ENCODE peak calls at places on chromosomes 12 and 14, in nine cellular contexts. A is Calu3; K is fibroblast of pulmonary artery; M is WTC11; O is coronary artery; D is mammary epithelial cell; X is left ventricle myocardium inferior; E is CD8-positive, alpha-beta T cell; P is stomach. C is an unnamed sample.

GRCh38 chr12:57452181-57452936 is 2.7 kb upstream of the INHBE start:
- DNase-seq in A (no peak), K (peak), M (no peak), O (no peak), D (no peak), X (peak), E (no peak), P (no peak), C (peak)

GRCh38 chr12:49671051-49671765 is 36.0 kb downstream of the FMNL3 start:
- DNase-seq in A (no peak), K (no peak), M (no peak), O (no peak), D (no peak), X (no peak), E (peak), P (peak), C (no peak)

GRCh38 chr14:104085032-104085888 is at the start of gene ASPG:
- DNase-seq in A (no peak), K (no peak), M (peak), O (peak), D (no peak), X (peak), E (no peak), P (peak), C (peak)

GRCh38 chr12:92568631-92569128 is 134.1 kb upstream of the PLEKHG7 start:
- DNase-seq in A (no peak), K (no peak), M (no peak), O (no peak), D (peak), X (no peak), E (no peak), P (no peak), C (no peak)

GRCh38 chr14:102095871-102096568 is 9.2 kb upstream of the HSP90AA1 start:
- DNase-seq in A (no peak), K (no peak), M (no peak), O (no peak), D (no peak), X (no peak), E (no peak), P (no peak), C (no peak)

GRCh38 chr12:54608786-54609185 is 20.3 kb upstream of the PPP1R1A start:
- DNase-seq in A (no peak), K (no peak), M (no peak), O (no peak), D (no peak), X (no peak), E (no peak), P (no peak), C (no peak)

GRCh38 chr14:104087981-104088850 is 2.7 kb downstream of the ASPG start:
- DNase-seq in A (no peak), K (no peak), M (peak), O (no peak), D (no peak), X (peak), E (no peak), P (peak), C (peak)

GRCh38 chr12:8823565-8824300 is 1.3 kb downstream of the A2ML1 start:
- DNase-seq in A (peak), K (peak), M (peak), O (no peak), D (no peak), X (no peak), E (no peak), P (no peak), C (peak)

GRCh38 chr14:98470663-98471062 is 801.3 kb downstream of the BCL11B start:
- DNase-seq in A (no peak), K (no peak), M (no peak), O (no peak), D (peak), X (no peak), E (no peak), P (no peak), C (peak)

GRCh38 chr14:65753061-65753460 is 340.5 kb downstream of the FUT8 start:
- DNase-seq in A (no peak), K (no peak), M (no peak), O (no peak), D (no peak), X (no peak), E (no peak), P (no peak), C (peak)

GRCh38 chr12:1351926-1352325 is 242.5 kb downstream of the FBXL14 start:
- DNase-seq in A (no peak), K (no peak), M (no peak), O (no peak), D (peak), X (no peak), E (no peak), P (no peak), C (no peak)

GRCh38 chr14:92945959-92946846 is 23.3 kb downstream of the CHGA start:
- DNase-seq in A (peak), K (peak), M (no peak), O (no peak), D (peak), X (peak), E (no peak), P (peak), C (no peak)

GRCh38 chr12:128969480-128970055 is 116.3 kb downstream of the GLT1D1 start:
- DNase-seq in A (peak), K (no peak), M (peak), O (no peak), D (no peak), X (no peak), E (no peak), P (peak), C (peak)

GRCh38 chr12:122835693-122836026 is 403 bp downstream of the HIP1R start:
- DNase-seq in A (peak), K (no peak), M (peak), O (no peak), D (no peak), X (no peak), E (no peak), P (no peak), C (peak)

GRCh38 chr12:14422516-14423230 is 57.2 kb downstream of the ATF7IP start:
- DNase-seq in A (no peak), K (no peak), M (no peak), O (no peak), D (peak), X (no peak), E (no peak), P (no peak), C (no peak)

GRCh38 chr12:105256921-105257320 is 20.9 kb upstream of the APPL2 start:
- DNase-seq in A (no peak), K (peak), M (no peak), O (no peak), D (no peak), X (no peak), E (no peak), P (no peak), C (no peak)

GRCh38 chr12:60805340-60805739 is 1209.5 kb downstream of the SLC16A7 start:
- DNase-seq in A (no peak), K (no peak), M (no peak), O (no peak), D (no peak), X (no peak), E (no peak), P (no peak), C (no peak)

GRCh38 chr14:89379891-89380820 is 36.9 kb downstream of the FOXN3 start:
- DNase-seq in A (no peak), K (no peak), M (no peak), O (peak), D (no peak), X (no peak), E (no peak), P (no peak), C (no peak)

GRCh38 chr12:92987846-92988621 is 58.9 kb upstream of the EEA1 start:
- DNase-seq in A (no peak), K (no peak), M (peak), O (no peak), D (no peak), X (peak), E (no peak), P (no peak), C (no peak)

GRCh38 chr14:72961579-72962335 is 35.5 kb downstream of the DCAF4 start:
- DNase-seq in A (peak), K (no peak), M (no peak), O (no peak), D (peak), X (no peak), E (no peak), P (no peak), C (no peak)

GRCh38 chr12:97276198-97276580 is 186.4 kb upstream of the RMST start:
- DNase-seq in A (peak), K (no peak), M (peak), O (no peak), D (no peak), X (no peak), E (no peak), P (no peak), C (no peak)

GRCh38 chr14:33210304-33210703 is 271.6 kb downstream of the NPAS3 start:
- DNase-seq in A (no peak), K (peak), M (peak), O (no peak), D (no peak), X (no peak), E (no peak), P (no peak), C (peak)

GRCh38 chr14:36820111-36820709 is 158.6 kb downstream of the PAX9 start:
- DNase-seq in A (no peak), K (no peak), M (no peak), O (no peak), D (peak), X (no peak), E (no peak), P (no peak), C (no peak)

GRCh38 chr12:105852958-105853357 is 285.8 kb downstream of the NUAK1 start:
- DNase-seq in A (no peak), K (peak), M (no peak), O (no peak), D (no peak), X (peak), E (no peak), P (no peak), C (no peak)

GRCh38 chr12:121812320-121812871 is 8.6 kb downstream of the SETD1B start:
- DNase-seq in A (peak), K (peak), M (peak), O (no peak), D (peak), X (peak), E (no peak), P (peak), C (peak)

GRCh38 chr12:28770329-28770728 is 378.7 kb upstream of the FAR2 start:
- DNase-seq in A (peak), K (no peak), M (no peak), O (no peak), D (peak), X (peak), E (no peak), P (peak), C (no peak)

GRCh38 chr12:24861751-24862575 is 86.9 kb downstream of the BCAT1 start:
- DNase-seq in A (no peak), K (peak), M (no peak), O (no peak), D (peak), X (no peak), E (no peak), P (no peak), C (peak)

GRCh38 chr12:99722690-99723486 is 75.3 kb downstream of the GARIN6 start:
- DNase-seq in A (no peak), K (no peak), M (peak), O (no peak), D (no peak), X (no peak), E (no peak), P (no peak), C (no peak)

GRCh38 chr14:97603201-97603600 is 806.0 kb downstream of the VRK1 start:
- DNase-seq in A (no peak), K (no peak), M (no peak), O (no peak), D (no peak), X (no peak), E (peak), P (no peak), C (no peak)

GRCh38 chr12:64390275-64390851 is at the start of gene C12orf56:
- DNase-seq in A (peak), K (no peak), M (peak), O (no peak), D (no peak), X (no peak), E (no peak), P (no peak), C (peak)

GRCh38 chr14:71190691-71191090 is 283.4 kb downstream of the PCNX1 start:
- DNase-seq in A (no peak), K (no peak), M (no peak), O (no peak), D (no peak), X (no peak), E (no peak), P (no peak), C (no peak)

GRCh38 chr14:39179042-39179441 is 4.0 kb downstream of the PNN start:
- DNase-seq in A (no peak), K (no peak), M (no peak), O (no peak), D (no peak), X (no peak), E (no peak), P (no peak), C (no peak)

GRCh38 chr12:56321027-56321426 is 5.2 kb upstream of the CNPY2 start:
- DNase-seq in A (no peak), K (no peak), M (no peak), O (no peak), D (no peak), X (no peak), E (no peak), P (no peak), C (no peak)

GRCh38 chr12:47190271-47190750 is 110.6 kb upstream of the AMIGO2 start:
- DNase-seq in A (peak), K (peak), M (no peak), O (no peak), D (peak), X (no peak), E (no peak), P (no peak), C (no peak)

DNA sequence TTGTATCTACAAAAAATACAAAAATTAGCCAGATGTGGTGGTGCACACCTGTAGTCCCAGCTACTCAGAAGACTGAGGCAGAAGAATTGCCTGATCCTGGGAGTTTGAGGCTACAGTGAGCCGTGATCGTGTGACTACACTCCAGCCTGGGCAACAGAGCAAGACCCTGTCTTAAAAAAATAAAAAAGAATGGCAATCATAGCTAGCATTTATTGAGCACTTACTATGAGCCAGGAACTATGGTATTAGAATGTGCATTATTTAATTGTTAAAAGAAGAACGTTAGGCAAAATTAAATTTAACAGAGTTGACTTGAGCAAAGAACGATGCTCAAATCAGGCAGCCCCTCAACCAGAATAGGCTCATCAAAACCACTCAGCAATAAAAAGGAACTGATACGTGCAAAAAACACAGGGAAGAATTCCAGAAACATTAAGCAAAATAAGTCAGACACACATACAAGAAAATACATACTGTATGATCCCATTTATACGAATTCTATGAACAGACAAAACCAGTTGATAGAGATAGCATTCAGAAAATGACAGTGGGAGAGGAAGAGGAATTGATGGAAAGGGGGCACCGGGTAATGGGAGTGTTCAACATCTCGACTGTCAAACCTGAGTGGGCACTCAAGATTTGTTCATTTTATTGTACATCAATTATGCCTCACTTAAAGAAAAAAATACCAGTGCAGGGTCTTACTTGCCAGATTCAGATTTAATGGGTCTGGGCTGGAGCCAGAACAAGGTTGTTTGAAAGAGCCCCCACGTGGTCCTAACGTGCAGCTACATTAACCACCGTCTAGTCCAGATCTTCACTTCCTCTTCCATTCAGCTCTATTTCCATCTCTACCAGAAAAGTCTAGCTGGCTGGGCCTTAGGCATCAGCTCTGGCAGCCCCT is 8.0 kb downstream of the SCNN1A start:
- DNase-seq in A (no peak), K (peak), M (no peak), O (no peak), D (no peak), X (no peak), E (no peak), P (no peak), C (no peak)
- TF ChIP-seq CTCF in A (no peak), K (peak), M (no peak), O (peak), D (peak), X (peak), E (no peak), P (no peak), C (peak)

GRCh38 chr14:59588136-59588535 is 11.5 kb upstream of the CCDC175 start:
- DNase-seq in A (no peak), K (no peak), M (no peak), O (no peak), D (no peak), X (no peak), E (no peak), P (no peak), C (no peak)

GRCh38 chr14:59582161-59582560 is 5.5 kb upstream of the CCDC175 start:
- DNase-seq in A (no peak), K (no peak), M (no peak), O (no peak), D (no peak), X (no peak), E (no peak), P (no peak), C (no peak)

GRCh38 chr14:59582845-59583509 is 6.4 kb upstream of the CCDC175 start:
- DNase-seq in A (no peak), K (no peak), M (peak), O (no peak), D (no peak), X (no peak), E (no peak), P (no peak), C (no peak)

GRCh38 chr14:59585891-59586554 is 9.4 kb upstream of the CCDC175 start:
- DNase-seq in A (no peak), K (peak), M (no peak), O (no peak), D (no peak), X (no peak), E (no peak), P (no peak), C (no peak)

DNA sequence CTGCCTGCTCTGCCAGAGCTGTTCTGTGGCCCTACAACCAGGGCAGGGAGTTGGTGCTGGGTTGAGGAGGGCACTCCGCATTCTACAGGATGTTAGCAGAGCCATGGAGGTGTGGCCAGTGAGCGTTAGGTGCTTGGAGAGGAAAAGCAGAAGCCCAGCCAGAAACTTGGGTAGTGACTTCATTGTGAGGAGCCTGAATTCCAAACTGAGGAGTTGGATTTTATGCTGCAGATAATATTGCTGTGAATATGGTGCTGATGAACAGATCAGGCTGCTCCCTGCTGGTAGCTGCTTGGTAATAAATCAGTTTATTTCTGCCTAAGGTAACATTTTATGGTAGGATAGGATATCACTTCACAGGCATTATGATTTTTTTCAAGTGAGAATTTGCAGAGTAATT is 7.1 kb upstream of the CCDC175 start:
- DNase-seq in A (no peak), K (peak), M (no peak), O (no peak), D (no peak), X (no peak), E (no peak), P (no peak), C (no peak)
- TF ChIP-seq CTCF in A (no peak), K (peak), M (no peak), O (no peak), D (no peak), X (no peak), E (no peak), P (no peak), C (no peak)

DNA sequence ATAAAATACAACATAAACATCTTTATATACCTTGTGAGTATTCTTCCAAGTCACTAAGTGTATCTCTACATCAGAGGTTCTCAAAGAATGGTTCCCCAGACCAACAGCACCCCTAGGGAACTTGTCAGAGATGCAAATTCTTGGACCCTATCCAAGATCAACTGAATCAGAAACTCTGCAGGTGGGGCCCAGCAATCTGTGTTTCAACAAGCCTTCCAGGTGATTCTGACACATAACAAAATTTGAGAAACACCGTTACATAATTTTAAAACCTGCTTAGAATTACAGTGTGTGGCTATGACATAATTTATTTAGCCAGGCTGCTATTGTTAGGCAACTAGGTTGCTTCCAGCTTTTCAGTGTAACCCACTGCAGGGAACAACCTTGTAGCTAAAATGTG is 49.8 kb downstream of the NTN4 start:
- DNase-seq in A (no peak), K (no peak), M (no peak), O (no peak), D (peak), X (no peak), E (no peak), P (no peak), C (no peak)
- TF ChIP-seq CTCF in A (no peak), K (no peak), M (no peak), O (no peak), D (no peak), X (no peak), E (no peak), P (no peak), C (no peak)

GRCh38 chr12:6315184-6315583 is 4.7 kb downstream of the PLEKHG6 start:
- DNase-seq in A (no peak), K (no peak), M (no peak), O (no peak), D (no peak), X (no peak), E (no peak), P (no peak), C (no peak)

GRCh38 chr12:6314776-6315175 is 4.3 kb downstream of the PLEKHG6 start:
- DNase-seq in A (no peak), K (no peak), M (no peak), O (no peak), D (no peak), X (no peak), E (no peak), P (no peak), C (no peak)

GRCh38 chr12:6312529-6313325 is 2.2 kb downstream of the PLEKHG6 start:
- DNase-seq in A (peak), K (no peak), M (peak), O (no peak), D (peak), X (no peak), E (no peak), P (peak), C (peak)

GRCh38 chr12:6311822-6312528 is 1.5 kb downstream of the PLEKHG6 start:
- DNase-seq in A (no peak), K (no peak), M (no peak), O (no peak), D (no peak), X (no peak), E (no peak), P (no peak), C (peak)

GRCh38 chr12:6313326-6313940 is 3.0 kb downstream of the PLEKHG6 start:
- DNase-seq in A (no peak), K (no peak), M (no peak), O (no peak), D (peak), X (no peak), E (no peak), P (no peak), C (peak)
- TF ChIP-seq CTCF in A (no peak), K (no peak), M (no peak), O (no peak), D (no peak), X (no peak), E (no peak), P (no peak), C (no peak)

GRCh38 chr14:24296341-24297157 is 3.0 kb downstream of the DHRS1 start:
- DNase-seq in A (peak), K (peak), M (peak), O (no peak), D (peak), X (peak), E (peak), P (peak), C (peak)
- TF ChIP-seq CTCF in A (peak), K (peak), M (peak), O (peak), D (peak), X (peak), E (peak), P (peak), C (peak)

C was measured in hepatocyte.